ENCODE peak calls at places on chromosomes 3 and 15, in four cellular contexts. H, A, U and L are unnamed samples.

GRCh38 chr3:13023251-13024055 is 49.8 kb downstream of the IQSEC1 start:
- DNase-seq in H (no peak), A (no peak), U (no peak), L (no peak)

GRCh38 chr15:101652098-101652782 is at the start of gene TM2D3:
- DNase-seq in H (peak), A (peak), U (peak), L (peak)

GRCh38 chr15:39741258-39741657 is 41.4 kb downstream of the FSIP1 start:
- DNase-seq in H (no peak), A (no peak), U (no peak), L (no peak)

GRCh38 chr3:115671761-115672455 is 48.6 kb downstream of the GAP43 start:
- DNase-seq in H (no peak), A (no peak), U (no peak), L (no peak)

GRCh38 chr15:52924641-52925040 is 134.5 kb upstream of the ONECUT1 start:
- DNase-seq in H (no peak), A (no peak), U (no peak), L (no peak)

GRCh38 chr3:84965141-84965540 is 6.4 kb downstream of the CADM2 start:
- DNase-seq in H (no peak), A (no peak), U (no peak), L (no peak)

GRCh38 chr3:183878071-183878470 is 6.6 kb downstream of the PARL start:
- DNase-seq in H (no peak), A (no peak), U (no peak), L (no peak)

GRCh38 chr3:109132801-109133473 is 3.6 kb upstream of the C3orf85 start:
- DNase-seq in H (no peak), A (no peak), U (no peak), L (no peak)

GRCh38 chr3:28110884-28111283 is 130.5 kb upstream of the CMC1 start:
- DNase-seq in H (no peak), A (no peak), U (no peak), L (no peak)

GRCh38 chr3:66047321-66048050 is 8.8 kb upstream of the MAGI1 start:
- DNase-seq in H (no peak), A (peak), U (no peak), L (no peak)

GRCh38 chr3:62531494-62531893 is 158.1 kb upstream of the FEZF2 start:
- DNase-seq in H (no peak), A (no peak), U (no peak), L (no peak)

GRCh38 chr15:70267879-70268278 is 170.2 kb upstream of the TLE3 start:
- DNase-seq in H (no peak), A (peak), U (no peak), L (no peak)

GRCh38 chr3:52596658-52597265 is 60.4 kb downstream of the UQCC5 start:
- DNase-seq in H (peak), A (no peak), U (no peak), L (no peak)

GRCh38 chr3:197353867-197354180 is 55.4 kb upstream of the DLG1 start:
- DNase-seq in H (no peak), A (no peak), U (no peak), L (no peak)

GRCh38 chr3:116393199-116393598 is 52.1 kb downstream of the LSAMP start:
- DNase-seq in H (no peak), A (no peak), U (no peak), L (no peak)

GRCh38 chr3:134794950-134795775 is at the start of gene EPHB1:
- DNase-seq in H (peak), A (peak), U (peak), L (peak)

GRCh38 chr3:126202281-126203079 is 22.1 kb upstream of the ALDH1L1 start:
- DNase-seq in H (no peak), A (no peak), U (no peak), L (no peak)

GRCh38 chr15:48389701-48390143 is 58.5 kb downstream of the DUT start:
- DNase-seq in H (no peak), A (no peak), U (no peak), L (no peak)

GRCh38 chr3:110620118-110620517 is 451.5 kb upstream of the NECTIN3 start:
- DNase-seq in H (no peak), A (no peak), U (no peak), L (no peak)

GRCh38 chr3:41075958-41076357 is 123.3 kb upstream of the CTNNB1 start:
- DNase-seq in H (no peak), A (no peak), U (peak), L (no peak)

GRCh38 chr3:74711913-74712512 is 97.6 kb upstream of the CNTN3 start:
- DNase-seq in H (no peak), A (no peak), U (no peak), L (no peak)

GRCh38 chr3:109028753-109029152 is 75.1 kb upstream of the GUCA1C start:
- DNase-seq in H (no peak), A (no peak), U (no peak), L (no peak)

GRCh38 chr3:152309031-152309430 is 40.3 kb downstream of the MBNL1 start:
- DNase-seq in H (no peak), A (no peak), U (no peak), L (no peak)

GRCh38 chr15:48710952-48711495 is 65.5 kb upstream of the FBN1 start:
- DNase-seq in H (no peak), A (no peak), U (no peak), L (no peak)

GRCh38 chr15:58413253-58413652 is 18.5 kb upstream of the LIPC start:
- DNase-seq in H (no peak), A (no peak), U (no peak), L (no peak)

GRCh38 chr3:175150812-175151411 is 291.8 kb downstream of the NAALADL2 start:
- DNase-seq in H (no peak), A (peak), U (no peak), L (peak)

GRCh38 chr3:124063168-124063909 is 71.4 kb upstream of the ROPN1 start:
- DNase-seq in H (no peak), A (no peak), U (no peak), L (no peak)

GRCh38 chr3:63942513-63942912 is 30.3 kb upstream of the SCAANT1 start:
- DNase-seq in H (no peak), A (no peak), U (no peak), L (no peak)

GRCh38 chr3:134214239-134214638 is 36.4 kb downstream of the RYK start:
- DNase-seq in H (no peak), A (no peak), U (no peak), L (no peak)

GRCh38 chr3:48661501-48662139 is 1.1 kb downstream of the CELSR3 start:
- DNase-seq in H (peak), A (peak), U (peak), L (no peak)

GRCh38 chr3:117873236-117873635 is 1161.4 kb downstream of the IGSF11 start:
- DNase-seq in H (peak), A (no peak), U (peak), L (no peak)

GRCh38 chr3:72231439-72232196 is 446.7 kb upstream of the PROK2 start:
- DNase-seq in H (peak), A (no peak), U (peak), L (no peak)